ENCODE peak calls at places on chromosomes 11 and 22, in nine cellular contexts. Y, Z, B, J, P, U, C, S and A are unnamed samples.
A peak's percentile ranks its signal among the peaks of the same experiment; 100 is the strongest.

GRCh38 chr11:58914821-58915543 is 24.3 kb upstream of the GLYATL1 start:
- DNase-seq in Y (no peak), Z (no peak), B (no peak), J (no peak), P (no peak), U (no peak), C (no peak), S (no peak), A (no peak)

GRCh38 chr11:95045791-95046190 is 3.4 kb upstream of the KDM4F start:
- DNase-seq in Y (no peak), Z (no peak), B (no peak), J (no peak), P (no peak), U (no peak), C (no peak), S (no peak), A (no peak)

GRCh38 chr11:134272381-134273316 is 3.5 kb upstream of the GLB1L3 start:
- DNase-seq in Y (no peak), Z (no peak), B (peak; percentile 64), J (peak; percentile 21), P (no peak), U (peak; percentile 47), C (peak; percentile 56), S (no peak), A (no peak)

GRCh38 chr11:102144357-102145342 is 34.4 kb downstream of the YAP1 start:
- DNase-seq in Y (no peak), Z (no peak), B (no peak), J (no peak), P (no peak), U (no peak), C (peak; percentile 43), S (no peak), A (no peak)

GRCh38 chr11:67400942-67401494 is 640 bp downstream of the PPP1CA start:
- DNase-seq in Y (no peak), Z (no peak), B (no peak), J (no peak), P (peak; percentile 5), U (no peak), C (no peak), S (peak; percentile 51), A (no peak)

GRCh38 chr11:112173152-112173551 is 2.2 kb upstream of the BCO2 start:
- DNase-seq in Y (peak; percentile 18), Z (no peak), B (no peak), J (no peak), P (no peak), U (no peak), C (peak; percentile 36), S (no peak), A (no peak)

GRCh38 chr11:112724194-112724790 is 236.9 kb upstream of the NCAM1 start:
- DNase-seq in Y (no peak), Z (no peak), B (peak; percentile 80), J (no peak), P (no peak), U (no peak), C (no peak), S (no peak), A (no peak)

GRCh38 chr11:121930004-121930965 is 185.7 kb downstream of the BLID start:
- DNase-seq in Y (peak; percentile 55), Z (no peak), B (peak; percentile 16), J (no peak), P (no peak), U (no peak), C (no peak), S (peak; percentile 39), A (no peak)

GRCh38 chr11:127074151-127074761 is 73.7 kb upstream of the KIRREL3 start:
- DNase-seq in Y (peak; percentile 86), Z (no peak), B (peak; percentile 75), J (peak; percentile 8), P (no peak), U (no peak), C (peak; percentile 34), S (peak; percentile 34), A (peak; percentile 62)

GRCh38 chr11:65260302-65260701 is 1.5 kb upstream of the POLA2 start:
- DNase-seq in Y (no peak), Z (no peak), B (no peak), J (no peak), P (no peak), U (peak; percentile 50), C (no peak), S (no peak), A (no peak)

GRCh38 chr11:126046796-126047195 is 15.9 kb downstream of the CDON start:
- DNase-seq in Y (no peak), Z (no peak), B (no peak), J (no peak), P (no peak), U (no peak), C (no peak), S (no peak), A (no peak)

GRCh38 chr22:49826603-49827306 is 918 bp downstream of the BRD1 start:
- DNase-seq in Y (peak; percentile 25), Z (peak; percentile 73), B (no peak), J (no peak), P (no peak), U (peak; percentile 77), C (peak; percentile 52), S (peak; percentile 54), A (no peak)

GRCh38 chr11:128896356-128896755 is 5.2 kb downstream of the KCNJ5 start:
- DNase-seq in Y (no peak), Z (no peak), B (no peak), J (peak; percentile 13), P (no peak), U (no peak), C (no peak), S (no peak), A (no peak)

GRCh38 chr11:123454060-123454651 is 24.1 kb downstream of the GRAMD1B start:
- DNase-seq in Y (peak; percentile 39), Z (no peak), B (no peak), J (no peak), P (peak; percentile 49), U (peak; percentile 80), C (no peak), S (no peak), A (no peak)

GRCh38 chr22:50148991-50149721 is 21.4 kb upstream of the PANX2 start:
- DNase-seq in Y (peak; percentile 91), Z (peak; percentile 82), B (peak; percentile 10), J (no peak), P (peak; percentile 72), U (peak; percentile 88), C (peak; percentile 80), S (peak; percentile 90), A (peak; percentile 55)

GRCh38 chr11:134228625-134229024 is 4.2 kb downstream of the VPS26B start:
- DNase-seq in Y (peak; percentile 50), Z (no peak), B (no peak), J (peak; percentile 58), P (peak; percentile 18), U (no peak), C (no peak), S (peak; percentile 72), A (no peak)

GRCh38 chr11:1193326-1194230 is 29.3 kb upstream of the MUC5B start:
- DNase-seq in Y (no peak), Z (peak; percentile 35), B (no peak), J (no peak), P (peak; percentile 4), U (peak; percentile 60), C (no peak), S (peak; percentile 10), A (no peak)

GRCh38 chr22:30605449-30606110 is 1.4 kb upstream of the TCN2 start:
- DNase-seq in Y (peak; percentile 57), Z (peak; percentile 68), B (peak; percentile 26), J (no peak), P (peak; percentile 14), U (peak; percentile 77), C (peak; percentile 44), S (peak; percentile 74), A (peak; percentile 32)

GRCh38 chr11:19161651-19162050 is 40.1 kb downstream of the CSRP3 start:
- DNase-seq in Y (no peak), Z (no peak), B (no peak), J (no peak), P (no peak), U (no peak), C (no peak), S (no peak), A (no peak)

GRCh38 chr11:44300881-44301855 is 8.8 kb downstream of the ALX4 start:
- DNase-seq in Y (peak; percentile 17), Z (no peak), B (no peak), J (peak; percentile 18), P (no peak), U (no peak), C (no peak), S (no peak), A (peak; percentile 73)

GRCh38 chr11:2687223-2687530 is 12.6 kb downstream of the KCNQ1OT1 start:
- DNase-seq in Y (no peak), Z (peak; percentile 24), B (no peak), J (no peak), P (no peak), U (peak; percentile 36), C (no peak), S (no peak), A (no peak)

GRCh38 chr22:45966320-45966891 is 10.6 kb downstream of the WNT7B start:
- DNase-seq in Y (peak; percentile 48), Z (no peak), B (peak; percentile 80), J (no peak), P (no peak), U (no peak), C (no peak), S (no peak), A (no peak)